ENCODE peak calls at places on chromosomes 6 and 20, in four cellular contexts. L, O, Q and F are unnamed samples. For H3K4me1, the result is how much of the 10 kb centered on the place peaks cover.

GRCh38 chr6:112233864-112234263 is 20.5 kb downstream of the LAMA4 start:
- DNase-seq in L (no peak), O (no peak), Q (no peak), F (no peak)

GRCh38 chr6:29926795-29927427 is 15.4 kb upstream of the HLA-A start:
- DNase-seq in L (peak), O (peak), Q (peak), F (peak)

GRCh38 chr6:11810854-11811643 is 32.4 kb upstream of the ADTRP start:
- DNase-seq in L (no peak), O (no peak), Q (no peak), F (no peak)

GRCh38 chr6:40251609-40252008 is 317.3 kb upstream of the MOCS1 start:
- DNase-seq in L (no peak), O (no peak), Q (no peak), F (no peak)

GRCh38 chr20:39133205-39133604 is 171.1 kb downstream of the DHX35 start:
- DNase-seq in L (no peak), O (no peak), Q (no peak), F (no peak)

GRCh38 chr6:123802697-123803455 is 789 bp upstream of the NKAIN2 start:
- DNase-seq in L (peak), O (peak), Q (peak), F (peak)

GRCh38 chr6:158909938-158910337 is 90.1 kb downstream of the RSPH3 start:
- DNase-seq in L (peak), O (no peak), Q (peak), F (no peak)

GRCh38 chr6:33957391-33958207 is 153.8 kb upstream of the MLN start:
- DNase-seq in L (no peak), O (no peak), Q (no peak), F (no peak)

GRCh38 chr20:62648318-62648995 is 6.2 kb downstream of the SLCO4A1 start:
- DNase-seq in L (no peak), O (no peak), Q (no peak), F (no peak)

GRCh38 chr6:157628463-157628862 is 194.6 kb upstream of the SNX9 start:
- DNase-seq in L (no peak), O (no peak), Q (no peak), F (no peak)

GRCh38 chr6:29617782-29618557 is 15.0 kb downstream of the GABBR1 start:
- DNase-seq in L (no peak), O (no peak), Q (peak), F (no peak)

GRCh38 chr20:63145156-63145555 is 70.8 kb downstream of the YTHDF1 start:
- DNase-seq in L (no peak), O (no peak), Q (no peak), F (no peak)

GRCh38 chr20:8155229-8155628 is 23.2 kb downstream of the PLCB1 start:
- DNase-seq in L (no peak), O (no peak), Q (no peak), F (no peak)

GRCh38 chr6:144344651-144345050 is 59.5 kb downstream of the UTRN start:
- DNase-seq in L (no peak), O (no peak), Q (no peak), F (no peak)

GRCh38 chr20:7879883-7880282 is 60.4 kb downstream of the HAO1 start:
- DNase-seq in L (no peak), O (no peak), Q (peak), F (no peak)

GRCh38 chr20:4045741-4046140 is 30.4 kb upstream of the RNF24 start:
- DNase-seq in L (no peak), O (no peak), Q (no peak), F (no peak)

GRCh38 chr6:392441-393390 is 1.2 kb downstream of the IRF4 start:
- DNase-seq in L (peak), O (no peak), Q (peak), F (no peak)

GRCh38 chr20:11117808-11118528 is 444.2 kb upstream of the JAG1 start:
- DNase-seq in L (no peak), O (no peak), Q (no peak), F (no peak)

GRCh38 chr20:14845199-14846160 is 508.1 kb upstream of the FLRT3 start:
- DNase-seq in L (no peak), O (no peak), Q (no peak), F (no peak)

GRCh38 chr6:99882151-99882702 is 111.8 kb downstream of the MCHR2 start:
- DNase-seq in L (no peak), O (no peak), Q (peak), F (no peak)

GRCh38 chr6:99746261-99746895 is 139.7 kb downstream of the PRDM13 start:
- DNase-seq in L (peak), O (peak), Q (peak), F (no peak)

GRCh38 chr20:51116765-51117686 is 94.1 kb upstream of the KCNG1 start:
- DNase-seq in L (no peak), O (no peak), Q (no peak), F (no peak)

GRCh38 chr6:24270011-24270410 is 87.8 kb downstream of the DCDC2 start:
- DNase-seq in L (no peak), O (no peak), Q (no peak), F (no peak)

GRCh38 chr6:112337209-112337638 is 9.9 kb upstream of the RFPL4B start:
- DNase-seq in L (peak), O (peak), Q (peak), F (peak)

GRCh38 chr6:127637830-127638229 is 60.9 kb downstream of the C6orf58 start:
- DNase-seq in L (no peak), O (no peak), Q (no peak), F (no peak)

GRCh38 chr6:135910943-135911618 is 59.6 kb downstream of the PDE7B start:
- DNase-seq in L (no peak), O (no peak), Q (no peak), F (no peak)

GRCh38 chr6:158969148-158969547 is 30.9 kb downstream of the RSPH3 start:
- DNase-seq in L (no peak), O (no peak), Q (no peak), F (no peak)

GRCh38 chr6:10542135-10542689 is 21.1 kb downstream of the GCNT2 start:
- DNase-seq in L (no peak), O (no peak), Q (no peak), F (no peak)

GRCh38 chr6:56944651-56945050 is 10.3 kb upstream of the BEND6 start:
- DNase-seq in L (no peak), O (no peak), Q (no peak), F (no peak)

GRCh38 chr20:24966317-24967012 is 17.4 kb downstream of the CST7 start:
- DNase-seq in L (no peak), O (no peak), Q (no peak), F (no peak)

GRCh38 chr20:37494796-37495195 is 26.3 kb upstream of the NNAT start:
- DNase-seq in L (no peak), O (no peak), Q (no peak), F (no peak)

DNA sequence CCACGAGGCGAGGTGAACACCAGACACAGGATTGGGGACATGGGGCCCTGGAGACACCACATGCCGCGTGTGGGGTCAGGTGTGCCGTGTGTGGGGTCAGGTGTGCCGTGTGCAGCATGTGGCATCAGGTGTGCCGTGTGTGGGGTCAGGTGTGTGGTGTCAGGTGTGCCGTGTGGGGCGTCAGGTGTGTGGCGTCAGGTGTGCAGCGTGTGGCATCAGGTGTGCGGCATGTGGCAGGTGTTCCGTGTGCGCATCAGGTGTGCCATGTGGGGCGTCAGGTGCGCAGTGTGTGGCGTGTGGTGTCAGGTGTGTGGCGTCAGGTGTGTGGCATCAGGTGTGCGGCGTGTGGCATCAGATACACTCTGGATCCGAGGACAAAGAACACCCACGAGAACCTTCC is 77.9 kb downstream of the WDR27 start:
- DNase-seq in L (no peak), O (no peak), Q (no peak), F (no peak)
- H3K4me1 ChIP-seq in L (under half), O (under half), Q (under half), F (under half)

GRCh38 chr6:115272311-115272710 is 788.4 kb downstream of the FRK start:
- DNase-seq in L (no peak), O (no peak), Q (peak), F (no peak)

GRCh38 chr6:115271001-115271400 is 789.7 kb downstream of the FRK start:
- DNase-seq in L (no peak), O (peak), Q (no peak), F (no peak)

DNA sequence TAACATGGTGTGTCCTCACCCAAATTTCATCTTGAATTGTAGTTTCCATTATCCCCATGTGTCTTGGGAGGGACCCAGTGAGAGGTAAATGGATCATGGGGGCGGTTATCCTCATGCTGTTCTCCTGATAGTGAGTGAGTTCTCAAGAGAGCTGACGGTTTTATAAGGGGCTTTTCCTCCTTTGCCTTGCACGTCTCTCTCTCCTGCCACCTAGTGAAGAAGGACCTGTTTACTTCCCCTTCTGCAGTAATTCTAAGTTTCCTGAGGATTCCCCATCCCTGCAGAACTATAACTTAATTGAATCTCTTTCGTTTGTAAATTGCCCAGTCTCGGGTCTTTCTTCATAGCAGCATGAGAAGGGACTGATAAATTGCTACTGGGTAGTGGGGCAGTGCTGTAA is 789.3 kb downstream of the FRK start:
- DNase-seq in L (peak), O (no peak), Q (peak), F (no peak)
- TF ChIP-seq CTCF in L (peak), O (no peak), Q (peak), F (no peak)

GRCh38 chr6:3405679-3406078 is 51.2 kb downstream of the SLC22A23 start:
- DNase-seq in L (no peak), O (no peak), Q (no peak), F (no peak)
- H3K4me1 ChIP-seq in L (under half), O (half or more), Q (under half), F (under half)

GRCh38 chr20:6180531-6180930 is 57.7 kb upstream of the FERMT1 start:
- DNase-seq in L (no peak), O (no peak), Q (no peak), F (no peak)

GRCh38 chr20:6184086-6184485 is 61.3 kb upstream of the FERMT1 start:
- DNase-seq in L (no peak), O (no peak), Q (peak), F (no peak)

GRCh38 chr20:6173481-6173880 is 50.7 kb upstream of the FERMT1 start:
- DNase-seq in L (no peak), O (no peak), Q (no peak), F (no peak)

GRCh38 chr20:6178537-6178936 is 55.7 kb upstream of the FERMT1 start:
- DNase-seq in L (peak), O (no peak), Q (peak), F (no peak)
- TF ChIP-seq CTCF in L (peak), O (peak), Q (peak), F (peak)